ENCODE peak calls at places on chromosomes 6 and 20, in nine cellular contexts. X is fibroblast of pulmonary artery, Q is mesendoderm, U is thoracic aorta, T is brain pericyte, Z is HS-5, F is neural crest cell, I is COR-L47, E is SW480. B is an unnamed sample.

GRCh38 chr6:157596886-157597285 is 215.9 kb downstream of the ZDHHC14 start:
- DNase-seq in X (no peak), Q (no peak), U (no peak), T (no peak), Z (no peak), F (no peak), I (no peak), E (no peak), B (no peak)

GRCh38 chr20:11807070-11807741 is 110.5 kb upstream of the BTBD3 start:
- DNase-seq in X (peak), Q (no peak), U (no peak), T (peak), Z (peak), F (no peak), I (no peak), E (no peak), B (no peak)

GRCh38 chr6:29892696-29893095 is 49.6 kb upstream of the HLA-A start:
- DNase-seq in X (no peak), Q (no peak), U (no peak), T (no peak), Z (no peak), F (no peak), I (no peak), E (no peak), B (no peak)

GRCh38 chr20:9344080-9344920 is 170.1 kb upstream of the LAMP5 start:
- DNase-seq in X (peak), Q (no peak), U (no peak), T (no peak), Z (no peak), F (no peak), I (no peak), E (no peak), B (no peak)

GRCh38 chr20:24683676-24684075 is 214.2 kb downstream of the SYNDIG1 start:
- DNase-seq in X (no peak), Q (no peak), U (no peak), T (no peak), Z (no peak), F (no peak), I (no peak), E (no peak), B (no peak)

GRCh38 chr6:109449789-109450673 is 5.5 kb downstream of the MICAL1 start:
- DNase-seq in X (no peak), Q (no peak), U (no peak), T (no peak), Z (no peak), F (no peak), I (no peak), E (no peak), B (no peak)

GRCh38 chr6:167238169-167238693 is 52.9 kb upstream of the UNC93A start:
- DNase-seq in X (no peak), Q (peak), U (no peak), T (no peak), Z (no peak), F (no peak), I (no peak), E (no peak), B (no peak)

GRCh38 chr20:2800590-2801458 is at the start of gene CPXM1:
- DNase-seq in X (no peak), Q (peak), U (no peak), T (no peak), Z (no peak), F (peak), I (no peak), E (no peak), B (no peak)

GRCh38 chr6:165936096-165936495 is 231.6 kb downstream of the TBXT start:
- DNase-seq in X (no peak), Q (no peak), U (no peak), T (no peak), Z (no peak), F (no peak), I (no peak), E (no peak), B (no peak)

GRCh38 chr6:165662671-165663282 is at the start of gene PDE10A:
- DNase-seq in X (peak), Q (peak), U (no peak), T (no peak), Z (no peak), F (peak), I (no peak), E (no peak), B (no peak)

GRCh38 chr6:116467514-116467913 is 6.3 kb downstream of the CALHM6 start:
- DNase-seq in X (no peak), Q (no peak), U (no peak), T (no peak), Z (no peak), F (no peak), I (no peak), E (no peak), B (no peak)

GRCh38 chr6:163554663-163555062 is 140.1 kb downstream of the QKI start:
- DNase-seq in X (peak), Q (peak), U (no peak), T (no peak), Z (no peak), F (peak), I (no peak), E (no peak), B (no peak)

GRCh38 chr6:73774311-73774766 is 78.3 kb downstream of the CD109 start:
- DNase-seq in X (peak), Q (peak), U (no peak), T (peak), Z (peak), F (no peak), I (no peak), E (no peak), B (no peak)

GRCh38 chr20:6767536-6768227 is at the start of gene BMP2:
- DNase-seq in X (peak), Q (peak), U (no peak), T (no peak), Z (no peak), F (peak), I (peak), E (peak), B (no peak)

GRCh38 chr6:151655099-151655498 is 152.4 kb upstream of the ESR1 start:
- DNase-seq in X (no peak), Q (no peak), U (no peak), T (no peak), Z (no peak), F (no peak), I (no peak), E (no peak), B (no peak)